ENCODE peak calls at places on chromosomes 12 and 14, in five cellular contexts. G is GM12878; L is Peyer's patch; H is CD4-positive, alpha-beta memory T cell; B is CD8-positive, alpha-beta memory T cell. O is an unnamed sample.

GRCh38 chr12:49828143-49829091 is at the start of gene NCKAP5L:
- DNase-seq in L (peak; percentile 98), B (peak; percentile 93), H (peak; percentile 93), G (no peak), O (peak; percentile 97)

GRCh38 chr12:19761465-19761864 is 322.2 kb downstream of the AEBP2 start:
- DNase-seq in G (no peak), H (no peak), B (no peak), L (no peak), O (peak; percentile 12)

GRCh38 chr12:6551496-6552139 is 4.2 kb downstream of the IFFO1 start:
- DNase-seq in L (no peak), G (no peak), B (no peak), H (no peak), O (no peak)

GRCh38 chr14:62943202-62943601 is 102.1 kb downstream of the KCNH5 start:
- DNase-seq in L (no peak), H (no peak), B (no peak), G (no peak), O (no peak)

GRCh38 chr14:76498976-76499375 is 123.0 kb downstream of the ESRRB start:
- DNase-seq in H (no peak), B (no peak), G (no peak), L (peak; percentile 18), O (no peak)

GRCh38 chr12:31999692-32000091 is 40.5 kb downstream of the RESF1 start:
- DNase-seq in G (no peak), B (no peak), L (no peak), H (no peak), O (no peak)

GRCh38 chr12:66965613-66966012 is 286.7 kb upstream of the GRIP1 start:
- DNase-seq in G (no peak), B (no peak), H (no peak), L (no peak), O (no peak)

GRCh38 chr14:99531221-99532096 is 50.2 kb downstream of the CCNK start:
- DNase-seq in L (no peak), H (no peak), B (no peak), G (no peak), O (no peak)

GRCh38 chr12:124392991-124393790 is 98.3 kb downstream of the RFLNA start:
- DNase-seq in G (no peak), H (no peak), B (no peak), L (peak; percentile 79), O (no peak)

GRCh38 chr12:87266305-87266704 is 762.9 kb downstream of the C12orf50 start:
- DNase-seq in H (no peak), B (no peak), L (no peak), G (no peak), O (no peak)

GRCh38 chr12:116698131-116698495 is 39.8 kb downstream of the SPRING1 start:
- DNase-seq in L (no peak), B (no peak), H (no peak), G (no peak), O (no peak)

GRCh38 chr14:104893435-104894207 is 28.6 kb downstream of the CEP170B start:
- DNase-seq in L (peak; percentile 74), G (no peak), H (no peak), B (no peak), O (no peak)

GRCh38 chr12:62472472-62472871 is 5.8 kb downstream of the MON2 start:
- DNase-seq in L (no peak), H (no peak), G (no peak), B (no peak), O (no peak)

GRCh38 chr14:24369463-24369862 is 1.5 kb downstream of the NFATC4 start:
- DNase-seq in H (no peak), G (no peak), L (no peak), B (no peak), O (no peak)
- H3K4me3 ChIP-seq in H (no peak overlapping the region), G (no peak overlapping the region), L (no peak overlapping the region), B (no peak overlapping the region), O (no peak overlapping the region)

GRCh38 chr14:70664698-70665447 is 23.2 kb downstream of the TTC9 start:
- DNase-seq in H (no peak), L (no peak), B (no peak), G (no peak), O (no peak)

GRCh38 chr14:70663707-70664179 is 22.0 kb downstream of the TTC9 start:
- DNase-seq in L (peak; percentile 54), G (peak; percentile 90), B (no peak), H (no peak), O (no peak)

GRCh38 chr14:70666364-70666691 is 24.6 kb downstream of the TTC9 start:
- DNase-seq in B (no peak), L (no peak), H (no peak), G (no peak), O (no peak)

GRCh38 chr14:70662816-70663215 is 21.1 kb downstream of the TTC9 start:
- DNase-seq in G (no peak), L (no peak), H (no peak), B (no peak), O (no peak)

DNA sequence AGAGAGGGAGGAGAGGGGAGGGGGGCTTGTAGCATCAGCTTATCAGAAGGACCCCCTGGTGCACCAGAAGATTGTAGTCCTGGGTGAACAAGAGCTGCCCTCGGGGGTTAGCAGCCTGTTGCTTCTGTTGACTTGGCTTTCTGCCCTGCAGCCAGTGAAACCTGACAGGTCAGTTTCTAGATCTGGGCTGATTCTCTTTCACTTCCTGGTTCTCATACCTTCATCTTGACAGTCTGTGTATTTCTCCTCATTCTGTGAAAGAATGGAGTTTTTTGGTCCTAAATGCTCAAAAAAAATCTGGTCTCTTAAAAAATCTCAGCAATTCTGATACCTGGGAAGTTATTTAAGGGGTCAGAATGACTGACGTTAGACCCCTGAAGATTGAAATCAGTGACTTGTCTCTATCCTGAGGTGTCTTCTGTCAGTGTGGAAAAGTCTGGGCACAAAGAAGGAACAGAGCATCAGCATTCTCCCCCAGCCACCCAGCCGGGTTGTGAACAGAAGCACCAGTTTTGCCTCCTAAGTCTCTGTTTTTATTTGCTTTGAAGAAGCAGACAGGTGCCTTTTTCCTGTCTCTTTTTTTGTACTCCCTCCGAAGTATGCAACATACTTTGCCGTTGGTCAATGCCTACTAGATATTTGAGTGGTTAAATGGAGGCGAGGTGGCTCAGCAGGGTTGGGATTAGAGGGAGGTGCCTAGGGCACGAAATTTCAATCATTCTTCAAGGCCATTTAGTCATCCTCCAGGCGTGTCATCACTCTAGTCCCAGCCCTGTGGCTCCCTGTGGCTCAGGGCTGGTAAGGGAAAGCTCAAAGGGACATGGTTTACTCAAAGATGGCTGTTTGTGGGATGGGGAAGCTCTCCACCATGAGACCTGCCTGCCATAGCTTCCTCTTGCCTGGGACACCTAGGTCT is 24.0 kb downstream of the TTC9 start:
- DNase-seq in G (peak; percentile 90), B (no peak), H (no peak), L (peak; percentile 82), O (no peak)
- H3K4me3 ChIP-seq in G (peak overlapping the region; percentile 31), B (no peak overlapping the region), H (no peak overlapping the region), L (no peak overlapping the region), O (no peak overlapping the region)

GRCh38 chr12:57518920-57519757 is 1.2 kb downstream of the DDIT3 start:
- DNase-seq in G (no peak), B (no peak), H (peak; percentile 8), L (peak; percentile 56), O (no peak)

GRCh38 chr12:57517187-57517586 is 3.1 kb downstream of the DDIT3 start:
- DNase-seq in B (no peak), G (no peak), L (no peak), H (no peak), O (no peak)

GRCh38 chr12:57519758-57520007 is 631 bp downstream of the DDIT3 start:
- DNase-seq in L (no peak), H (no peak), G (no peak), B (no peak), O (no peak)

GRCh38 chr12:57516617-57517153 is 3.6 kb downstream of the DDIT3 start:
- DNase-seq in L (no peak), B (no peak), G (no peak), H (no peak), O (no peak)

DNA sequence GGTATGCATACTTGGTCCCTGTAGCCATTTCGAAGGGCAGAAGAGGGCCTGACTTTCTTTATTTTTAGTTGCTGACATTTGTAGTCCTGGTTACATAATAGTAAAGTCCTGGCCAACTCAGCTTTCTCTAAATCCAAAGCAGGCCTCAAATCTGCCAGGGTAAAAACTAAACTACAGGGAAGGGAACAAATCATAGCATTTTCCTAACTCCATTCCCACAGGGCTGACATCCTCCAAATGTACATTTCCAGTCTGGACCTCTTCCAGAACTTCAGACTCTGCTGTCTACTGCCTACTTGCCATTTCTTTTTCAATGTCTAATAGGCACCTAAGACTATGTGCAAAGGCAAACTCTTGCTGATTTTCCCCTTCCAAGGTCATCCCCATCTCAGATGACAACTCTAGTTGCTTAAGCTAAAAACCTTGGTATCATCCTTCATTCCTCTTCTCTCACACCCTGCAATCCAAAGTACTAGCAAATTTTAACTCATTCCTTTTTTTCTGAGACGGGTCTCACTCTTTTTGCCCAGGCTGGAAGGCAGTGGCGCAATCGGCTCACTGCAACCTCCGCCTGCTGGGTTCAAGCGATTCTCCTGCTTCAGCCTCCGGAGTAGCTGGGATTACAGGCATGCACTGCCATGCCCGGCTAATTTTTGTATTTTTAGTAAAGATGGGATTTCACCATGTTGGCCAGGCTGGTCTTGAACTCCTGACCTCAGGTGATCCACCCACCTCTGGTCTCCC is 2.0 kb downstream of the DDIT3 start:
- DNase-seq in H (no peak), G (no peak), L (no peak), B (no peak), O (no peak)
- H3K4me3 ChIP-seq in H (no peak overlapping the region), G (peak overlapping the region; percentile 98), L (no peak overlapping the region), B (no peak overlapping the region), O (peak overlapping the region; percentile 90)

GRCh38 chr12:85804663-85805062 is 31.5 kb downstream of the RASSF9 start:
- DNase-seq in B (no peak), L (no peak), G (no peak), H (no peak), O (no peak)
- H3K4me3 ChIP-seq in B (no peak overlapping the region), L (no peak overlapping the region), G (no peak overlapping the region), H (no peak overlapping the region), O (no peak overlapping the region)

DNA sequence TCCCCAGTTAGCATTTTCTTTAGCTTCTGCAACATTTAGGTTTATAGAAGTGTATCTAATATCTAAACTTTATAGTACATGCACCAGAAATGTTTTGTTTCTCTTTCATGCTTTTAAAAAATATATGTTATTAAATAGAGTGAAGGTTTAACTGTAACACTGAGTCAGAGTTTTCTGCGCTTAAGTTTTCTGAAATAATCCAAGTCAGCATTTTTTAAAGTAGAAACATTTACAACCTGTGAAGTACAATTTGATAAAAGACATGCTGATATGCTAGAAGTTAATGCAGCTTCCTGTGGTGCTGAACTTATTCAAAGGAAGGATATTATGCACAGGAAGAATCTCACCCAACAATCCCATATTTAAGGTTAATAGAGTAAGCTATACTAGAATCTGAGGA is 1096.8 kb downstream of the LRFN5 start:
- DNase-seq in G (no peak), H (no peak), L (no peak), B (no peak), O (no peak)
- H3K4me3 ChIP-seq in G (no peak overlapping the region), H (no peak overlapping the region), L (no peak overlapping the region), B (no peak overlapping the region), O (no peak overlapping the region)